ENCODE peak calls at places on chromosomes 4 and X, in eight cellular contexts. R, J, B, U, S, Q, K and D are unnamed samples.

GRCh38 chr4:113575391-113575790 is 186.1 kb downstream of the CAMK2D start:
- DNase-seq in R (peak; percentile 32), J (peak; percentile 29), B (peak; percentile 55), U (no peak), S (peak; percentile 61), Q (no peak), K (no peak), D (peak; percentile 76)

GRCh38 chrX:140572724-140573123 is 67.9 kb upstream of the SOX3 start:
- DNase-seq in R (no peak), J (no peak), B (peak; percentile 39), U (no peak), S (peak; percentile 25), Q (no peak), K (peak; percentile 2), D (peak; percentile 24)

GRCh38 chr4:3291969-3292570 is 751 bp upstream of the RGS12 start:
- DNase-seq in R (peak; percentile 2), J (no peak), B (peak; percentile 72), U (peak; percentile 65), S (peak; percentile 49), Q (no peak), K (no peak), D (peak; percentile 81)

GRCh38 chr4:164251257-164251656 is 502.7 kb upstream of the SMIM31 start:
- DNase-seq in R (no peak), J (no peak), B (peak; percentile 38), U (no peak), S (no peak), Q (no peak), K (no peak), D (no peak)

GRCh38 chrX:83829874-83830273 is 31.1 kb upstream of the CYLC1 start:
- DNase-seq in R (no peak), J (no peak), B (no peak), U (no peak), S (no peak), Q (no peak), K (no peak), D (no peak)

GRCh38 chrX:80354966-80355465 is 65.2 kb upstream of the TENT5D start:
- DNase-seq in R (no peak), J (no peak), B (no peak), U (no peak), S (no peak), Q (no peak), K (no peak), D (no peak)

GRCh38 chr4:180057891-180058643 is 2185.1 kb upstream of the TENM3 start:
- DNase-seq in R (no peak), J (no peak), B (no peak), U (no peak), S (no peak), Q (peak; percentile 11), K (no peak), D (peak; percentile 62)

GRCh38 chr4:86664959-86665358 is 70.8 kb downstream of the PTPN13 start:
- DNase-seq in R (peak; percentile 47), J (no peak), B (peak; percentile 69), U (no peak), S (peak; percentile 95), Q (no peak), K (no peak), D (peak; percentile 35)

GRCh38 chrX:16462912-16463311 is 187.0 kb upstream of the S100G start:
- DNase-seq in R (peak; percentile 69), J (no peak), B (no peak), U (no peak), S (peak; percentile 96), Q (no peak), K (no peak), D (peak; percentile 63)

GRCh38 chr4:21830272-21830671 is 118.3 kb downstream of the KCNIP4 start:
- DNase-seq in R (peak; percentile 29), J (no peak), B (peak; percentile 74), U (no peak), S (no peak), Q (no peak), K (no peak), D (no peak)

GRCh38 chr4:179605196-179605595 is 2163.0 kb upstream of the AGA start:
- DNase-seq in R (peak; percentile 22), J (no peak), B (peak; percentile 50), U (no peak), S (no peak), Q (no peak), K (no peak), D (peak; percentile 60)

GRCh38 chr4:99664703-99665102 is 7.1 kb upstream of the C4orf54 start:
- DNase-seq in R (no peak), J (no peak), B (no peak), U (no peak), S (no peak), Q (no peak), K (no peak), D (no peak)

GRCh38 chr4:169948271-169948670 is 77.9 kb downstream of the MFAP3L start:
- DNase-seq in R (no peak), J (no peak), B (no peak), U (no peak), S (no peak), Q (no peak), K (no peak), D (no peak)